ENCODE peak calls at places on chromosome 4, in five cellular contexts. I is ovary, V is GM12878, N is transverse colon, U is K562. P is an unnamed sample.

GRCh38 chr4:188008377-188008776 is 12.8 kb downstream of the ZFP42 start:
- DNase-seq in I (no peak), V (no peak), U (no peak), N (no peak), P (no peak)

GRCh38 chr4:80202784-80203553 is 5.7 kb downstream of the PRDM8 start:
- DNase-seq in N (peak; percentile 53), U (no peak), V (no peak), I (peak; percentile 69), P (no peak)

GRCh38 chr4:39256436-39256835 is 74.1 kb downstream of the WDR19 start:
- DNase-seq in I (no peak), N (no peak), V (no peak), U (no peak), P (no peak)

GRCh38 chr4:102180080-102180479 is 165.2 kb downstream of the SLC39A8 start:
- DNase-seq in U (no peak), V (no peak), I (no peak), N (no peak), P (no peak)

GRCh38 chr4:27398911-27399310 is 538.3 kb downstream of the STIM2 start:
- DNase-seq in N (no peak), U (no peak), V (no peak), I (no peak), P (no peak)

GRCh38 chr4:173509031-173510001 is 20.7 kb downstream of the HAND2 start:
- DNase-seq in N (no peak), U (no peak), I (peak; percentile 81), V (no peak), P (no peak)

GRCh38 chr4:27594917-27595316 is 734.3 kb downstream of the STIM2 start:
- DNase-seq in N (no peak), V (no peak), I (no peak), U (no peak), P (no peak)

GRCh38 chr4:107153228-107153627 is 117.1 kb upstream of the DKK2 start:
- DNase-seq in U (no peak), V (no peak), I (no peak), N (peak; percentile 29), P (no peak)

GRCh38 chr4:98706200-98706813 is 47.9 kb upstream of the TSPAN5 start:
- DNase-seq in V (no peak), N (no peak), I (no peak), U (no peak), P (no peak)

GRCh38 chr4:72055566-72055965 is 23.8 kb downstream of the NPFFR2 start:
- DNase-seq in N (no peak), U (no peak), V (no peak), I (no peak), P (no peak)

GRCh38 chr4:3074078-3074845 is at the start of the genes HTT and HTT-AS:
- DNase-seq in I (peak; percentile 97), N (peak; percentile 99), U (peak; percentile 98), V (peak; percentile 68), P (peak; percentile 96)
- TF ChIP-seq POLR2A in I (peak; percentile 47), N (peak; percentile 84), U (peak; percentile 88), V (peak; percentile 86), P (peak; percentile 75)

GRCh38 chr4:10153161-10153560 is 36.6 kb upstream of the WDR1 start:
- DNase-seq in I (no peak), U (no peak), N (no peak), V (no peak), P (no peak)
- H3K27me3 ChIP-seq in I (no peaks in the 10 kb centered on the region), U (peaks cover 34% of the 10 kb centered on the region), N (no peaks in the 10 kb centered on the region), V (no peaks in the 10 kb centered on the region), P (no peaks in the 10 kb centered on the region)

DNA sequence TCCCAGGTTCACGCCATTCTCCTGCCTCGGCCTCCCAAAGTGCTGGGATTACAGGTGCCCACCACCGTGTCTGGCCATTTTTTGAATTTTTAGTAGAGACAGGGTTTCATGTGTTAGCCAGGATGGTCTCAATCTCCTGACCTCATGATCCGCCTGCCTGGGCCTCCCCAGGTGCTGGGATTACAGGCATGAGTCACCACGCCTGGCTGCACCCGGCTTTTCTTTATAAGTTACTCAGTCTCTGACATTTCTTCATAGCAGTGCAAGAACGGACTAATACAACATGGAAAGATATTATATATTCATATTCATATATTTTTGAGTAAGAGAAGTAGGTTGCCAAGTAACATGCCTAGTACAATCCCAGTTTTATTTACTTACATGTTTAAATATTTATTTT is 22.9 kb downstream of the SHROOM3 start:
- DNase-seq in V (no peak), U (no peak), N (no peak), I (no peak), P (no peak)
- TF ChIP-seq EP300 in V (no peak), U (no peak), N (no peak), I (no peak), P (no peak)

GRCh38 chr4:8726344-8726851 is 133.8 kb downstream of the CPZ start:
- DNase-seq in I (no peak), V (no peak), U (no peak), N (peak; percentile 4), P (peak; percentile 6)
- TF ChIP-seq POLR2A in I (no peak), V (no peak), U (no peak), N (no peak), P (no peak)

GRCh38 chr4:3480528-3481112 is 17.5 kb downstream of the DOK7 start:
- DNase-seq in N (peak; percentile 76), U (peak; percentile 90), V (no peak), I (peak; percentile 88), P (peak; percentile 66)

GRCh38 chr4:3481783-3482397 is 18.8 kb downstream of the DOK7 start:
- DNase-seq in U (no peak), N (peak; percentile 50), V (no peak), I (no peak), P (no peak)

GRCh38 chr4:3479358-3480101 is 16.4 kb downstream of the DOK7 start:
- DNase-seq in N (no peak), V (no peak), I (no peak), U (no peak), P (no peak)

GRCh38 chr4:3482707-3483106 is 19.6 kb downstream of the DOK7 start:
- DNase-seq in N (no peak), U (no peak), V (no peak), I (no peak), P (no peak)

DNA sequence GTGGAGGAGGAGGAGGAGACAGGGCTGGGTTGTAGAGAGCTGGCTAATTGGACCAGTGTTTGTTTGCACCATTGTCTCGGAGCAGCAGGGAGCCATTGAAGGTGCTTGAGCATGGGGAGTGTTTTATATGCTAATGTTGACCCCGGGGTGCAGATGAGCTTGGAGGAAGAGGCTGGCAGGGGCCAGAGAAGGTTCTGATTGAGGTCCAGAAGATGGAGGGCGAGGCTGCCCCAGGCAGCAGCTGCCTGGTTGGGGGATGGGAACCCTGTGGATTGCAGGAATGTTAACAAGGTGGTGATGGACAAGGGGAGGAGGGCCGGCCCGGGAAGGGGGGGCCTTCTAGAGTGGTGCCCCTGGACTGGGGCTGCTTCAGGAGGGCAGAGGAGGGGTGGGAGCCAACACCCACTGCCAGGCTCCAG is 18.0 kb downstream of the DOK7 start:
- DNase-seq in N (no peak), I (no peak), U (no peak), V (no peak), P (no peak)
- H3K27me3 ChIP-seq in N (peaks cover 70% of the 10 kb centered on the region), I (no peaks in the 10 kb centered on the region), U (peaks cover 83% of the 10 kb centered on the region), V (peaks cover 2% of the 10 kb centered on the region), P (peaks cover 74% of the 10 kb centered on the region)

DNA sequence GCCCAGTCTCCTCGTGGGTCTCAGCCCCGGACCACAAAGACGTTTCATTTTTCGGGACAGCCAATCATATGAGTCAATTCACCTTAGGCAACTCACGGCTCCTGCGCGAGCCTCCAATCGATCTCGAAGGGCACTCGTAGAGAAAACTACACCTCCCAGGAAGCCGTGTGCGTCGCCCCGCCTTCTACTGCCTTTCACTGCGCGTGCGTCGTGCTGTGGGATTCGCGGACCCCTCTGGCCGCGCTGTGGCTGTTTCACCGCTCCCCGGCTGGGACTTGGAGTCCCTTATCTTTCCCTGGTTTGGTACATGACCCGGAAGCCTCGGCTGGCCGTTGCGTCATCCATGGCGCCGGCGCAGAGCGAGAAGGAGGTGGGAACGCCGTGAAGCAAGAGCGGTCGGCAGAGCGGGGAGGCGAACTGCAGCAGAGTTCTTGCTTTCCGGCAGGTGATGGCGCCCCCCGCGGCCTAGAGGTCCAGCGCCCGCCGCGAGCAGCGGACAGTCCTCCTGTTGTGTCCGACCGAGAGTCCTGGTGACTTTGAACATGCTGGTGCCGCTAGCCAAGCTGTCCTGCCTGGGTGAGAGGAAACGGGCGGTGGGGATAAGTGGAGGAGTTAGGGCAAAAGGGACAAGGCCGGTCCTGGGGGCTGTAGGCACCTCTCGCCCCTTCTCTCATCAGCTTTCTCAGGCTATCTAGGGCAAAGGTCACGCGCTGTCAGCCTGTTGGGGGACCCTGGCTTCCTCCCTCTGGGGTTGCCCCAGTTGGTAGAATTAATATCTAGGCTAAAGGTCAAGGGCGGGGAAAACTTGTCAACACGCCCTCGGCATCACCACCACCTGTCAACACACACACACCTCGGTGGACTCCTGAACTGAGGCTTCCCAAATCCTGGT is at the start of gene ETFDH:
- DNase-seq in N (peak; percentile 99), I (peak; percentile 99), V (peak; percentile 99), U (peak; percentile 94), P (peak; percentile 97)
- TF ChIP-seq EP300 in N (peak; percentile 40), I (peak; percentile 44), V (no peak), U (no peak), P (peak; percentile 97)